ENCODE peak calls at places on chromosomes 11 and 22, in nine cellular contexts. A is mammary epithelial cell, Y is body of pancreas, E is cardiac fibroblast, R is AG04450, P is lower lobe of right lung, S is bronchial epithelial cell, F is cardiac muscle cell, N is stomach. Q is an unnamed sample.

GRCh38 chr22:20567993-20568417 is 60.6 kb downstream of the MED15 start:
- DNase-seq in A (no peak), Y (no peak), E (peak), R (no peak), P (no peak), S (no peak), F (peak), N (no peak), Q (no peak)

GRCh38 chr22:43901976-43902643 is 10.3 kb upstream of the PNPLA5 start:
- DNase-seq in A (no peak), Y (no peak), E (peak), R (peak), P (no peak), S (peak), F (no peak), N (no peak), Q (peak)

GRCh38 chr22:43542681-43543521 is 131.1 kb downstream of the MPPED1 start:
- DNase-seq in A (no peak), Y (no peak), E (no peak), R (no peak), P (no peak), S (no peak), F (no peak), N (no peak), Q (no peak)

GRCh38 chr11:99814738-99815137 is 794.0 kb downstream of the CNTN5 start:
- DNase-seq in A (no peak), Y (no peak), E (no peak), R (no peak), P (no peak), S (no peak), F (no peak), N (no peak), Q (no peak)

GRCh38 chr22:28250036-28250695 is 331.1 kb upstream of the PITPNB start:
- DNase-seq in A (no peak), Y (no peak), E (no peak), R (no peak), P (no peak), S (no peak), F (no peak), N (no peak), Q (no peak)

GRCh38 chr22:22110548-22111266 is 128.1 kb upstream of the TOP3B start:
- DNase-seq in A (peak), Y (peak), E (peak), R (peak), P (no peak), S (peak), F (peak), N (no peak), Q (peak)

GRCh38 chr11:8814209-8814922 is 96.6 kb upstream of the AKIP1 start:
- DNase-seq in A (peak), Y (no peak), E (no peak), R (no peak), P (no peak), S (peak), F (no peak), N (no peak), Q (peak)

GRCh38 chr11:20762980-20763379 is 93.6 kb downstream of the NELL1 start:
- DNase-seq in A (no peak), Y (no peak), E (no peak), R (no peak), P (no peak), S (no peak), F (no peak), N (no peak), Q (no peak)

GRCh38 chr11:965206-965775 is 39.6 kb downstream of the AP2A2 start:
- DNase-seq in A (no peak), Y (no peak), E (no peak), R (no peak), P (no peak), S (no peak), F (no peak), N (no peak), Q (no peak)

GRCh38 chr11:119472186-119472855 is 49.3 kb upstream of the THY1 start:
- DNase-seq in A (no peak), Y (no peak), E (peak), R (no peak), P (no peak), S (no peak), F (peak), N (peak), Q (no peak)

GRCh38 chr11:19117760-19118097 is 761 bp downstream of the ZDHHC13 start:
- DNase-seq in A (no peak), Y (no peak), E (no peak), R (no peak), P (no peak), S (no peak), F (peak), N (no peak), Q (no peak)

GRCh38 chr22:26953380-26953807 is 296.0 kb downstream of the MIAT start:
- DNase-seq in A (no peak), Y (no peak), E (no peak), R (no peak), P (no peak), S (no peak), F (no peak), N (no peak), Q (no peak)

GRCh38 chr11:129090056-129090455 is 102.1 kb downstream of the ARHGAP32 start:
- DNase-seq in A (peak), Y (no peak), E (peak), R (peak), P (no peak), S (peak), F (peak), N (no peak), Q (no peak)

GRCh38 chr22:29130490-29130889 is 57.7 kb downstream of the KREMEN1 start:
- DNase-seq in A (no peak), Y (no peak), E (no peak), R (no peak), P (no peak), S (no peak), F (no peak), N (no peak), Q (no peak)

GRCh38 chr11:5892908-5893307 is at the start of gene OR52E5:
- DNase-seq in A (no peak), Y (no peak), E (no peak), R (no peak), P (no peak), S (no peak), F (no peak), N (no peak), Q (no peak)

GRCh38 chr11:119417726-119418540 is 5.0 kb downstream of the THY1 start:
- DNase-seq in A (peak), Y (no peak), E (peak), R (peak), P (no peak), S (peak), F (peak), N (no peak), Q (peak)

GRCh38 chr11:101863361-101863760 is 51.4 kb upstream of the CEP126 start:
- DNase-seq in A (no peak), Y (no peak), E (peak), R (no peak), P (no peak), S (peak), F (peak), N (no peak), Q (peak)

GRCh38 chr11:75400110-75400865 is 970 bp downstream of the RPS3 start:
- DNase-seq in A (peak), Y (no peak), E (no peak), R (no peak), P (no peak), S (peak), F (peak), N (no peak), Q (no peak)

GRCh38 chr11:75403037-75403436 is 3.7 kb downstream of the RPS3 start:
- DNase-seq in A (no peak), Y (no peak), E (no peak), R (no peak), P (no peak), S (no peak), F (no peak), N (no peak), Q (no peak)

GRCh38 chr11:75399344-75400109 is at the start of gene RPS3:
- DNase-seq in A (peak), Y (peak), E (peak), R (peak), P (peak), S (peak), F (peak), N (peak), Q (peak)

GRCh38 chr11:75403983-75404658 is 4.8 kb downstream of the RPS3 start:
- DNase-seq in A (no peak), Y (no peak), E (no peak), R (no peak), P (no peak), S (no peak), F (no peak), N (no peak), Q (no peak)

GRCh38 chr11:75402002-75402773 is 2.9 kb downstream of the RPS3 start:
- DNase-seq in A (no peak), Y (no peak), E (no peak), R (no peak), P (no peak), S (no peak), F (no peak), N (no peak), Q (no peak)
- TF ChIP-seq CTCF in A (no peak), Y (no peak), E (no peak), R (peak), P (no peak), S (no peak), F (peak), N (no peak), Q (no peak)

GRCh38 chr11:64878494-64879225 is at the start of gene EHD1:
- DNase-seq in A (peak), Y (peak), E (peak), R (peak), P (peak), S (peak), F (peak), N (peak), Q (peak)
- TF ChIP-seq CTCF in A (peak), Y (peak), E (peak), R (peak), P (peak), S (peak), F (peak), N (peak), Q (peak)

GRCh38 chr11:109362059-109362458 is 59.9 kb upstream of the C11orf87 start:
- DNase-seq in A (no peak), Y (no peak), E (no peak), R (no peak), P (no peak), S (peak), F (no peak), N (no peak), Q (no peak)
- TF ChIP-seq CTCF in A (no peak), Y (no peak), E (no peak), R (no peak), P (no peak), S (no peak), F (no peak), N (no peak), Q (no peak)

GRCh38 chr11:69841170-69841858 is 22.1 kb upstream of the FGF3 start:
- DNase-seq in A (no peak), Y (no peak), E (no peak), R (no peak), P (no peak), S (no peak), F (no peak), N (no peak), Q (no peak)
- TF ChIP-seq CTCF in A (no peak), Y (no peak), E (no peak), R (no peak), P (no peak), S (no peak), F (no peak), N (no peak), Q (no peak)

DNA sequence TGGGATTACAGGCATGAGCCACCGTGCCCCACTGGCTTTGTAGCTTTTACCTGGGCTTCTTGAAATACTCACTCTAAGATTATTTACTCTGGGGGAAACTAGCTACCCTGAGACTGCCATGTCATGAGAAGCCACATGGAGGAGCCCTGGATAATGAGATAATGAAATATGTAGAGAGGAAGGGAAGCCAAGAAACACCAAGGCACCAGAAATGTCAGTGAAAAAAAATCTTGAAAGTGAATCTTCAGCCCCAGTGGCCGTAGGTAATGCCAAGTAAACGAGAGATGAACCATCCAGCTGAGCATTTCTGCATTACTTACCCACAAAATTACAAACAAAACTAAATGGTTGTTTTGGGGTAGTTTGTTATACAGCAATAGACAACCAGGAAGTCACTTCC is 125.6 kb downstream of the APIP start:
- DNase-seq in A (peak), Y (no peak), E (no peak), R (no peak), P (no peak), S (peak), F (no peak), N (no peak), Q (no peak)
- TF ChIP-seq CTCF in A (peak), Y (no peak), E (no peak), R (no peak), P (no peak), S (peak), F (peak), N (no peak), Q (no peak)

DNA sequence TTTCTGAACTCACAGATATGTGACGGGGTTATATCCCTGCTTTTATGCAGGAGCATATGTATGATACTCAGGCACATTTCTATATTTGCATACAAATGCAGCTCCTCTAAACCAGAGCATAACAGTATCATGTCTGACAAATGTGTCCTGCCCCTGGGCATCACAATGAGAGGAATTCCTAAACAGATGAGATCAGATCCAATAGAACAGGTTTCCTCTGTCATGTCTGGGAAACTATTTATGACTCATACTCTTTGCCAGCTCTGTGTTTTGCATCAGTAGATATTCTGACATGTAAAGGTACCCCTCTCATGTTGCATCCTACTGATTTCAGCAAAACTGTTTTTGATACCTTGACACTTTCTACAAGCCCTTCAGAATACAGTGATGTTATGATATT is 29.4 kb downstream of the SYT9 start:
- DNase-seq in A (peak), Y (no peak), E (no peak), R (no peak), P (no peak), S (peak), F (no peak), N (no peak), Q (peak)
- TF ChIP-seq CTCF in A (no peak), Y (no peak), E (no peak), R (no peak), P (no peak), S (no peak), F (no peak), N (no peak), Q (no peak)

GRCh38 chr11:12123799-12124198 is 13.4 kb downstream of the MICAL2 start:
- DNase-seq in A (no peak), Y (no peak), E (peak), R (no peak), P (no peak), S (no peak), F (no peak), N (no peak), Q (no peak)
- TF ChIP-seq CTCF in A (no peak), Y (no peak), E (no peak), R (no peak), P (no peak), S (no peak), F (no peak), N (no peak), Q (no peak)